ENCODE peak calls at places on chromosome 18, in eight cellular contexts. L is coronary artery, J is left ventricle myocardium inferior, I is heart right ventricle, G is WTC11, M is GM03348, Y is mesenchymal stem cell, H is uterus. K is an unnamed sample.

GRCh38 chr18:13302611-13303267 is 84.2 kb downstream of the LDLRAD4 start:
- DNase-seq in G (no peak), M (no peak), H (no peak), Y (no peak), J (no peak), L (no peak), I (peak), K (no peak)

GRCh38 chr18:35378206-35378795 is 1.2 kb upstream of the ZNF396 start:
- DNase-seq in M (peak), L (no peak), H (no peak), I (no peak), G (no peak), Y (peak), J (no peak), K (no peak)

GRCh38 chr18:8516391-8517250 is 92.6 kb upstream of the RAB12 start:
- DNase-seq in L (no peak), J (no peak), G (no peak), Y (no peak), I (no peak), M (no peak), H (no peak), K (no peak)

GRCh38 chr18:3525870-3526420 is 76.0 kb downstream of the TGIF1 start:
- DNase-seq in I (no peak), G (no peak), M (no peak), J (no peak), H (no peak), Y (no peak), L (no peak), K (peak)

GRCh38 chr18:13222371-13223281 is 4.1 kb downstream of the LDLRAD4 start:
- DNase-seq in Y (peak), H (peak), J (peak), L (peak), G (no peak), M (peak), I (peak), K (peak)

GRCh38 chr18:7116832-7117389 is 686 bp downstream of the LAMA1 start:
- DNase-seq in J (no peak), I (no peak), H (no peak), Y (peak), M (peak), G (peak), L (no peak), K (no peak)

GRCh38 chr18:24271381-24272331 is 126.0 kb downstream of the OSBPL1A start:
- DNase-seq in M (peak), L (peak), J (peak), G (peak), I (peak), H (peak), Y (peak), K (peak)

GRCh38 chr18:61308795-61309393 is 24.3 kb upstream of the CDH20 start:
- DNase-seq in M (peak), J (no peak), L (no peak), Y (no peak), H (no peak), I (no peak), G (no peak), K (no peak)

GRCh38 chr18:59075923-59076322 is 63.8 kb upstream of the SEC11C start:
- DNase-seq in L (no peak), Y (no peak), G (no peak), M (no peak), H (no peak), I (no peak), J (no peak), K (no peak)

GRCh38 chr18:79396431-79397287 is 929 bp downstream of the NFATC1 start:
- DNase-seq in I (peak), M (peak), G (peak), L (no peak), H (peak), J (peak), Y (no peak), K (no peak)

GRCh38 chr18:9756566-9757470 is 48.7 kb downstream of the RAB31 start:
- DNase-seq in J (no peak), Y (peak), M (no peak), G (no peak), H (no peak), L (no peak), I (no peak), K (no peak)

GRCh38 chr18:78908462-78908861 is 71.2 kb upstream of the SALL3 start:
- DNase-seq in L (peak), H (no peak), Y (no peak), G (no peak), J (no peak), I (no peak), M (no peak), K (no peak)